ENCODE peak calls at places on chromosomes 5 and 9, in eight cellular contexts. R is PC-3, I is HCT116, O is SK-N-SH, H is GM23338, Q is OCI-LY7, K is hepatocyte, U is PC-9. F is an unnamed sample.

GRCh38 chr5:128491291-128491690 is 46.8 kb downstream of the FBN2 start:
- DNase-seq in K (no peak), Q (no peak), U (no peak), O (no peak), I (no peak), H (peak; percentile 22), R (no peak), F (no peak)

GRCh38 chr9:35918780-35919179 is 9.5 kb downstream of the SPAAR start:
- DNase-seq in Q (no peak), H (no peak), R (no peak), O (no peak), U (no peak), K (no peak), I (no peak), F (no peak)

GRCh38 chr5:179217956-179218355 is 127.3 kb downstream of the ADAMTS2 start:
- DNase-seq in O (peak; percentile 62), U (no peak), H (no peak), Q (no peak), R (no peak), K (no peak), I (no peak), F (no peak)

GRCh38 chr9:98091735-98092632 is 27.0 kb downstream of the TRIM14 start:
- DNase-seq in K (peak; percentile 55), O (no peak), Q (no peak), U (no peak), I (no peak), R (no peak), H (peak; percentile 79), F (no peak)

GRCh38 chr5:109589983-109590382 is 99.7 kb upstream of the MAN2A1 start:
- DNase-seq in H (peak; percentile 16), I (no peak), U (no peak), R (peak; percentile 1), K (no peak), Q (peak; percentile 2), O (no peak), F (no peak)

GRCh38 chr5:131720714-131721113 is 76.1 kb downstream of the FNIP1 start:
- DNase-seq in Q (no peak), O (no peak), I (no peak), H (no peak), K (no peak), R (no peak), U (no peak), F (no peak)

GRCh38 chr5:168792678-168793077 is 213.5 kb upstream of the PANK3 start:
- DNase-seq in I (no peak), U (no peak), K (no peak), H (no peak), O (no peak), Q (no peak), R (no peak), F (no peak)

GRCh38 chr5:113266913-113267227 is 167.9 kb downstream of the TSSK1B start:
- DNase-seq in O (no peak), R (peak; percentile 46), K (no peak), Q (no peak), H (no peak), I (no peak), U (no peak), F (no peak)

GRCh38 chr5:59287361-59287760 is 606.2 kb downstream of the PDE4D start:
- DNase-seq in I (no peak), Q (no peak), K (no peak), R (no peak), H (no peak), O (no peak), U (no peak), F (no peak)

GRCh38 chr5:82259172-82259800 is 18.9 kb downstream of the RPS23 start:
- DNase-seq in K (peak; percentile 13), I (peak; percentile 18), R (peak; percentile 30), U (no peak), Q (peak; percentile 41), O (peak; percentile 30), H (peak; percentile 62), F (peak; percentile 40)

GRCh38 chr5:86665984-86666760 is 48.4 kb downstream of the COX7C start:
- DNase-seq in I (no peak), O (no peak), H (peak; percentile 75), U (no peak), R (no peak), Q (peak; percentile 84), K (no peak), F (no peak)

GRCh38 chr5:72556351-72557146 is 49.3 kb upstream of the ZNF366 start:
- DNase-seq in R (peak; percentile 60), Q (peak; percentile 3), O (no peak), U (peak; percentile 53), I (no peak), K (peak; percentile 90), H (peak; percentile 92), F (peak; percentile 33)

GRCh38 chr5:124057161-124057814 is 545.3 kb downstream of the CSNK1G3 start:
- DNase-seq in O (no peak), H (no peak), Q (peak; percentile 80), R (peak; percentile 55), K (peak; percentile 16), I (no peak), U (no peak), F (peak; percentile 72)

GRCh38 chr9:79263666-79264460 is 307.9 kb upstream of the TLE4 start:
- DNase-seq in U (no peak), K (no peak), O (peak; percentile 43), R (peak; percentile 15), H (no peak), Q (no peak), I (no peak), F (no peak)

GRCh38 chr9:92973700-92974099 is 26.4 kb downstream of the FGD3 start:
- DNase-seq in Q (no peak), R (no peak), K (no peak), O (no peak), U (no peak), H (no peak), I (no peak), F (no peak)

GRCh38 chr9:92970467-92970923 is 23.2 kb downstream of the FGD3 start:
- DNase-seq in Q (no peak), U (peak; percentile 76), R (peak; percentile 67), K (no peak), O (no peak), H (peak; percentile 95), I (no peak), F (no peak)

GRCh38 chr9:92969516-92970466 is 22.5 kb downstream of the FGD3 start:
- DNase-seq in K (no peak), U (no peak), H (no peak), Q (no peak), I (no peak), R (no peak), O (no peak), F (no peak)

GRCh38 chr9:92971121-92971520 is 23.8 kb downstream of the FGD3 start:
- DNase-seq in K (no peak), R (no peak), Q (no peak), U (no peak), O (no peak), H (no peak), I (no peak), F (no peak)

DNA sequence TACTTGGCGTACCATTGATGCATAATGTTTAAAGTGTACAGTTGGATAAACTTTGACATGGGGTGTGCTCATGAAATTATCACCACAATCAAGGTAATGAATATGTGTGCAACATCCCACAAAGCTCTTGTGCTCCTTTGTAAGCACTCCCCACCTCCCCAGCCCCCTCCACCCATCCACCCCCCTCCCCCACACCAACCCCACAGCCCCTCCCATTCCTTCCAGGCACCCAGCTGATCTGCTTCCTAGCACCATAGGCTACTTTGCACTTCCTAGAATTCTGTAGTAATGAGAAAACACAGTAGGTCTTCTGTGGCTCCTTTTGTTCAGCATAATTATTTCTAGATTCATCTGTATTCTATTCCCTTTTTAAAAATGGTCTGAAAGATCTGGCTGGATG is 24.5 kb downstream of the FGD3 start:
- DNase-seq in H (peak; percentile 36), I (no peak), K (no peak), U (no peak), O (no peak), Q (no peak), R (no peak), F (no peak)
- H3K9me2 ChIP-seq in H (no peaks in the 10 kb centered on the region), I (no peaks in the 10 kb centered on the region), K (no peaks in the 10 kb centered on the region), U (no peaks in the 10 kb centered on the region), O (no peaks in the 10 kb centered on the region), Q (no peaks in the 10 kb centered on the region), R (no peaks in the 10 kb centered on the region), F (no peaks in the 10 kb centered on the region)

GRCh38 chr5:180611140-180611850 is 20.0 kb upstream of the SCGB3A1 start:
- DNase-seq in O (peak; percentile 79), U (peak; percentile 56), K (no peak), Q (no peak), R (peak; percentile 18), H (peak; percentile 51), I (no peak), F (no peak)
- TF ChIP-seq CTCF in O (peak; percentile 29), U (peak; percentile 33), K (no peak), Q (no peak), R (peak; percentile 21), H (peak; percentile 85), I (peak; percentile 26), F (no peak)

GRCh38 chr9:109972026-109973005 is 192.3 kb downstream of the PALM2AKAP2 start:
- DNase-seq in K (no peak), O (no peak), U (no peak), Q (peak; percentile 94), I (no peak), H (peak; percentile 37), R (no peak), F (peak; percentile 34)

GRCh38 chr9:109974918-109975276 is 194.9 kb downstream of the PALM2AKAP2 start:
- DNase-seq in I (no peak), H (no peak), O (no peak), U (no peak), Q (no peak), R (no peak), K (no peak), F (no peak)

GRCh38 chr9:109974143-109974917 is 194.3 kb downstream of the PALM2AKAP2 start:
- DNase-seq in O (no peak), I (no peak), R (no peak), H (no peak), K (no peak), U (no peak), Q (peak; percentile 74), F (peak; percentile 80)

GRCh38 chr9:109971226-109971625 is 191.2 kb downstream of the PALM2AKAP2 start:
- DNase-seq in U (no peak), H (no peak), Q (no peak), R (no peak), I (no peak), K (no peak), O (no peak), F (no peak)

GRCh38 chr9:109973336-109973735 is 193.3 kb downstream of the PALM2AKAP2 start:
- DNase-seq in R (no peak), K (no peak), I (no peak), Q (no peak), U (no peak), O (no peak), H (no peak), F (no peak)
- H3K27ac ChIP-seq in R (no peak overlapping the region), K (no peak overlapping the region), I (no peak overlapping the region), Q (peak overlapping the region; percentile 98), U (no peak overlapping the region), O (no peak overlapping the region), H (no peak overlapping the region), F (peak overlapping the region; percentile 75)

GRCh38 chr5:89384391-89384790 is 501.4 kb upstream of the MEF2C start:
- DNase-seq in Q (no peak), O (no peak), I (no peak), H (peak; percentile 29), R (no peak), U (no peak), K (no peak), F (no peak)
- H3K9me2 ChIP-seq in Q (no peaks in the 10 kb centered on the region), O (peaks cover 3% of the 10 kb centered on the region), I (no peaks in the 10 kb centered on the region), H (peaks cover 3% of the 10 kb centered on the region), R (no peaks in the 10 kb centered on the region), U (no peaks in the 10 kb centered on the region), K (no peaks in the 10 kb centered on the region), F (no peaks in the 10 kb centered on the region)

F was measured in MM.1S.